ENCODE peak calls at places on chromosomes 3 and 15, in six cellular contexts. Q, B, L, G, P and A are unnamed samples.

GRCh38 chr15:52217186-52217585 is 26.0 kb upstream of the GNB5 start:
- DNase-seq in L (no peak), G (no peak), P (no peak), B (no peak), Q (no peak), A (no peak)

GRCh38 chr3:119880966-119881365 is 99.1 kb downstream of the NR1I2 start:
- DNase-seq in G (peak; percentile 39), P (no peak), L (no peak), Q (no peak), B (no peak), A (no peak)

GRCh38 chr3:188264231-188265213 is 110.6 kb downstream of the LPP start:
- DNase-seq in L (no peak), P (no peak), G (peak; percentile 70), Q (no peak), B (no peak), A (no peak)

GRCh38 chr15:40844543-40844981 is 714 bp downstream of the SPINT1 start:
- DNase-seq in P (no peak), L (no peak), B (no peak), Q (no peak), G (no peak), A (no peak)

GRCh38 chr3:9623148-9623547 is 26.2 kb upstream of the MTMR14 start:
- DNase-seq in G (no peak), L (peak; percentile 5), B (no peak), P (no peak), Q (no peak), A (no peak)

GRCh38 chr3:61682671-61683408 is 121.5 kb downstream of the PTPRG start:
- DNase-seq in B (no peak), G (peak; percentile 11), L (no peak), Q (peak; percentile 52), P (no peak), A (no peak)

GRCh38 chr3:130939753-130940152 is 45.9 kb downstream of the ATP2C1 start:
- DNase-seq in Q (no peak), L (no peak), B (no peak), P (no peak), G (no peak), A (peak; percentile 63)

GRCh38 chr3:83317605-83318004 is 1556.2 kb upstream of the GBE1 start:
- DNase-seq in Q (no peak), P (no peak), G (no peak), L (no peak), B (no peak), A (no peak)

GRCh38 chr3:161991901-161992300 is 495.3 kb downstream of the OTOL1 start:
- DNase-seq in G (peak; percentile 17), P (no peak), L (no peak), Q (no peak), B (no peak), A (peak; percentile 6)

GRCh38 chr15:97759363-97759762 is 201.1 kb upstream of the ARRDC4 start:
- DNase-seq in L (peak; percentile 94), P (peak; percentile 54), G (peak; percentile 52), B (no peak), Q (peak; percentile 55), A (peak; percentile 29)

GRCh38 chr3:24615177-24615576 is 120.5 kb upstream of the THRB start:
- DNase-seq in Q (no peak), B (no peak), G (no peak), L (no peak), P (no peak), A (no peak)

GRCh38 chr3:192013110-192013509 is 552.1 kb downstream of the PYDC2 start:
- DNase-seq in B (no peak), L (no peak), G (no peak), Q (no peak), P (no peak), A (no peak)

GRCh38 chr3:154904328-154904727 is 175.8 kb upstream of the MME start:
- DNase-seq in Q (peak; percentile 30), B (no peak), G (peak; percentile 63), L (peak; percentile 16), P (no peak), A (peak; percentile 55)

GRCh38 chr3:48644898-48645760 is 9.9 kb upstream of the SLC26A6 start:
- DNase-seq in Q (no peak), L (no peak), B (no peak), G (no peak), P (no peak), A (no peak)

GRCh38 chr3:124995460-124995994 is 60.3 kb downstream of the HEG1 start:
- DNase-seq in P (peak; percentile 4), G (peak; percentile 66), Q (peak; percentile 52), L (no peak), B (no peak), A (peak; percentile 76)

GRCh38 chr15:64909546-64909945 is 2.2 kb upstream of the ANKDD1A start:
- DNase-seq in Q (no peak), P (no peak), B (no peak), L (no peak), G (no peak), A (no peak)

GRCh38 chr15:64915518-64916227 is 4.0 kb downstream of the ANKDD1A start:
- DNase-seq in Q (no peak), G (no peak), P (no peak), L (no peak), B (no peak), A (no peak)

GRCh38 chr15:64911317-64912186 is at the start of gene ANKDD1A:
- DNase-seq in L (no peak), B (no peak), Q (peak; percentile 26), G (peak; percentile 42), P (no peak), A (peak; percentile 39)

GRCh38 chr15:64912379-64912778 is 677 bp downstream of the ANKDD1A start:
- DNase-seq in P (no peak), B (no peak), G (no peak), Q (no peak), L (no peak), A (no peak)

DNA sequence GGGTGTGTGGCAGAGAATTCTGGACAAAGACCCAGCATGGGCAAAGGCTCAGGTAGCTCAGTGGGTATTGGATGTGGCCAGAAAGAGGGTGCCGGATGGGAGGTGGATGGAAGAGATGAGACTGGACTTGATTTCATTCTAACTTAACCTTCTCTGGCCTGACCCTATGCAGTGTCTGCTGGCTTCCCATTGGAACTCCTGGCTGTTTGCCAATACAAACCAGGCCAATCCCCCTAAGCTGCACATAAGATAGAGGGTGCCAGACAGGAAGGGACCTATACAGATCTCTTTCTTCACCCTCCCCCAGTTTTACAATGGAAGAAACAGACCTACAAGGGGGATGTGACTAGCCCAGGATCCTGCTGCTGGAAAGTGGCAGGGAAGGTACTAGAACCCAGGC is 1.2 kb downstream of the ANKDD1A start:
- DNase-seq in B (no peak), Q (no peak), L (no peak), G (no peak), P (no peak), A (no peak)
- H3K4me3 ChIP-seq in B (no peak overlapping the region), Q (no peak overlapping the region), L (no peak overlapping the region), G (no peak overlapping the region), P (no peak overlapping the region), A (no peak overlapping the region)

DNA sequence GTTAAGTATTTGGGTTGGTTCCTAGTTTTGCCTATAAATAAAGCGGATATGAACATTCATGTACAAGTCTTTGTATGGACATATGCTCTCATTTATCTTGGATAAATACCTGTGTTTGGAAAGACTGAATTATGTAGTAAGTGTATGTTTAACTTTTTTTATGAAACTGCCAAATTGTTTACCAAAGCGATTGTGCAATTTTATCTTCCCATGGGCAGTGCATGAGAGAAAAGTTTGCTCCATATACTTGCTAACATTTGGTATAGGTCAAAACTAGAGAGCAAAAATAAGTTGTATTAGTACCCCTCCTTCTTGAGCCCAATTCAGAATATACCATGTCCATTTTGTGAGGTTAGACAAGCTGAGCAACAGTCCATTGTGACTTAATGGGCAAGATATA is 502.6 kb downstream of the SQOR start:
- DNase-seq in L (no peak), P (no peak), B (no peak), G (no peak), Q (no peak), A (no peak)
- TF ChIP-seq CTCF in L (no peak), P (no peak), B (no peak), G (no peak), Q (no peak), A (no peak)

GRCh38 chr3:129594907-129595390 is 11.5 kb downstream of the PLXND1 start:
- DNase-seq in P (no peak), L (no peak), G (no peak), B (no peak), Q (no peak), A (no peak)

GRCh38 chr3:129597087-129597791 is 9.2 kb downstream of the PLXND1 start:
- DNase-seq in L (peak; percentile 55), P (no peak), Q (peak; percentile 69), G (peak; percentile 69), B (no peak), A (no peak)

GRCh38 chr3:129597792-129598381 is 8.6 kb downstream of the PLXND1 start:
- DNase-seq in P (no peak), L (no peak), Q (no peak), B (no peak), G (peak; percentile 54), A (no peak)

GRCh38 chr3:129595544-129596193 is 10.8 kb downstream of the PLXND1 start:
- DNase-seq in P (no peak), L (no peak), B (no peak), Q (no peak), G (no peak), A (no peak)

GRCh38 chr3:129596194-129597086 is 10.0 kb downstream of the PLXND1 start:
- DNase-seq in B (no peak), P (peak; percentile 85), Q (peak; percentile 93), L (peak; percentile 94), G (peak; percentile 99), A (peak; percentile 98)
- H3K4me3 ChIP-seq in B (peak overlapping the region; percentile 20), P (no peak overlapping the region), Q (no peak overlapping the region), L (peak overlapping the region; percentile 17), G (peak overlapping the region; percentile 41), A (peak overlapping the region; percentile 27)

GRCh38 chr3:56799251-56799882 is 2.4 kb downstream of the ARHGEF3 start:
- DNase-seq in B (no peak), Q (peak; percentile 74), L (no peak), P (no peak), G (peak; percentile 83), A (peak; percentile 83)

GRCh38 chr3:56801597-56802410 is at the start of gene ARHGEF3:
- DNase-seq in P (peak; percentile 43), L (peak; percentile 55), Q (peak; percentile 78), G (peak; percentile 71), B (no peak), A (peak; percentile 77)

GRCh38 chr3:56802411-56802745 is 629 bp upstream of the ARHGEF3 start:
- DNase-seq in Q (no peak), P (no peak), G (no peak), L (no peak), B (no peak), A (no peak)

GRCh38 chr3:56801151-56801596 is 575 bp downstream of the ARHGEF3 start:
- DNase-seq in L (no peak), G (no peak), P (no peak), B (no peak), Q (no peak), A (no peak)

DNA sequence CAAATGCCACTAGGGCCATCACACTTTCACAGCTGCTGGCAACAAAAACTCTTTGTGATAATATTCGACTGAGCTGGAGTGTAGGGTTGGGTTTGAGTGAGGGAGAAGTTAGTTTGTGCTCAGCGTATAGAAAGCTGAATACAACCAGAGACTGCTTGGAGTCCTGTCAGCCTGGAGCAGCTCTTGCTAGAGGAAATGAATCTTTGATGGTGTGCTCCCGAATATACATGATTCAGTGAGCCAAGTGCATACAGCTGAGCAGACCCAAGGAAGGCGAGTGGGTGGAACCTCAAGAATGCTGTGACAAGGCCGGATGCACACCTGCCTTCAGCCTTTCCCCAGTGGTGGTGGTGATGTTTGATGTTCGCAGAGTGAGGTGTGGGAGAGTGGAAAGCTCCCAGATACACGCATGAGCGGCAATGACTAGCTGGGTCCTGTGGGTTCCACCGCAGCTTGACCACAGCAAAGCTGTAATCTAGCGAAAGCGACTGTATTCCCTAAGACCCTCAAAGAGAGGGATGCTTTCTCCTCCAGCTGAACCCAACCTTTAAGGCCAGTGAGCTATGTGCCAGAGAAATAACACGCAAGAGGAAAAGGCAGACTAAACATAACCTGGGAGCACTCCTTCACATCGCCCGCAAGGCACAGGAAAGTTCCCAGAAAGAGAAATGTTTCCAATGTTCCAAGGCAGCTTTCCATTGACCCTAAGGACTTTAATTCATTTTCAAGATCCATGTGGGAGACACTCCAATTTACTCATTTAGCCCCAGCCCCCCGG is 1.2 kb downstream of the ARHGEF3 start:
- DNase-seq in B (no peak), L (no peak), G (peak; percentile 33), P (no peak), Q (no peak), A (no peak)
- TF ChIP-seq CTCF in B (no peak), L (no peak), G (no peak), P (no peak), Q (no peak), A (no peak)